ENCODE peak calls at places on chromosomes 3 and 15, in six cellular contexts. K is vagina, D is esophagus squamous epithelium, Q is spleen, F is astrocyte of the spinal cord, L is K562. B is an unnamed sample.
A peak's percentile ranks its signal among the peaks of the same experiment; 100 is the strongest.

GRCh38 chr15:94576889-94577533 is 345.6 kb downstream of the MCTP2 start:
- DNase-seq in K (no peak), D (no peak), Q (no peak), F (no peak), L (peak; percentile 56), B (no peak)

GRCh38 chr3:161939919-161940693 is 443.5 kb downstream of the OTOL1 start:
- DNase-seq in K (no peak), D (no peak), Q (no peak), F (peak; percentile 22), L (no peak), B (no peak)

GRCh38 chr15:67882487-67883227 is 42.8 kb upstream of the RNU6-1 start:
- DNase-seq in K (no peak), D (no peak), Q (no peak), F (no peak), L (peak; percentile 93), B (no peak)

GRCh38 chr15:64233299-64233698 is 70.5 kb upstream of the PPIB start:
- DNase-seq in K (no peak), D (no peak), Q (no peak), F (no peak), L (peak; percentile 66), B (no peak)

GRCh38 chr3:119236756-119237155 is 3.9 kb downstream of the B4GALT4 start:
- DNase-seq in K (no peak), D (no peak), Q (peak; percentile 83), F (no peak), L (no peak), B (no peak)

GRCh38 chr3:30576946-30577345 is 29.5 kb upstream of the TGFBR2 start:
- DNase-seq in K (no peak), D (no peak), Q (no peak), F (peak; percentile 14), L (no peak), B (no peak)

GRCh38 chr3:184659797-184660301 is 52.0 kb downstream of the MAGEF1 start:
- DNase-seq in K (no peak), D (no peak), Q (no peak), F (no peak), L (peak; percentile 15), B (no peak)

GRCh38 chr3:146550743-146551510 is 6.5 kb upstream of the PLSCR1 start:
- DNase-seq in K (no peak), D (no peak), Q (no peak), F (peak; percentile 87), L (peak; percentile 26), B (no peak)

GRCh38 chr15:33215941-33216872 is 21.7 kb upstream of the FMN1 start:
- DNase-seq in K (no peak), D (no peak), Q (no peak), F (no peak), L (peak; percentile 15), B (no peak)

GRCh38 chr3:126126811-126127431 is 43.0 kb upstream of the SLC41A3 start:
- DNase-seq in K (peak; percentile 75), D (no peak), Q (peak; percentile 61), F (no peak), L (no peak), B (no peak)

GRCh38 chr3:20648294-20648693 is 462.3 kb upstream of the SGO1 start:
- DNase-seq in K (no peak), D (no peak), Q (no peak), F (peak; percentile 86), L (no peak), B (peak; percentile 87)

GRCh38 chr15:30885814-30886213 is 17.9 kb upstream of the FAN1 start:
- DNase-seq in K (no peak), D (no peak), Q (no peak), F (peak; percentile 19), L (peak; percentile 17), B (no peak)

GRCh38 chr15:98647026-98647773 is 1.1 kb upstream of the IGF1R start:
- DNase-seq in K (no peak), D (no peak), Q (peak; percentile 93), F (peak; percentile 58), L (peak; percentile 67), B (no peak)
- TF ChIP-seq CTCF in K (peak; percentile 11), D (peak; percentile 82), Q (peak; percentile 70), F (peak; percentile 24), L (peak; percentile 63), B (peak; percentile 29)

DNA sequence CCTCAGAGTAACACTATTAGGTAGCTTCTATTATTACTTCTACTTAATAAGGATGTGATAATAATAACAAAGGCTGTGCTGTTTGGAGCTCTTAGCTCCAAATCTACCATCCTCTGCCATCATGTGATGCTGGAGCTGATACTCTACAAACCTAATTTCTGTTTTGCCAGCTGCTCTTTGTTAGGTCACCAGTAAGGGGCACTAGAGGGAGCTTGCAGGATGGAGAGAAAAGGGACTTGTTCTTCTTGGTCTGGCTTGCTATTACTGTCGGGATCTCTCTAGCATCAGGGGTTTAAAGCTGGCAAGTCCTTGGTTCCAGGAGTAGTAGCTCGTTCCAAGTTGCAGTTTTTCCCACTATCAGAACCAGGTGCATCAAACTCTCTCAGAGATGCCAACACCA is 194.9 kb upstream of the KBTBD8 start:
- DNase-seq in K (no peak), D (no peak), Q (no peak), F (no peak), L (no peak), B (no peak)
- TF ChIP-seq CTCF in K (no peak), D (no peak), Q (no peak), F (peak; percentile 28), L (no peak), B (peak; percentile 6)

GRCh38 chr3:108102420-108103039 is 11.7 kb upstream of the CD47 start:
- DNase-seq in K (no peak), D (no peak), Q (no peak), F (no peak), L (peak; percentile 36), B (no peak)

GRCh38 chr3:108103040-108103751 is 12.4 kb upstream of the CD47 start:
- DNase-seq in K (no peak), D (no peak), Q (peak; percentile 77), F (no peak), L (peak; percentile 53), B (no peak)

GRCh38 chr3:108106449-108106848 is 15.6 kb upstream of the CD47 start:
- DNase-seq in K (no peak), D (no peak), Q (no peak), F (no peak), L (no peak), B (no peak)

GRCh38 chr3:108106031-108106430 is 15.2 kb upstream of the CD47 start:
- DNase-seq in K (no peak), D (no peak), Q (no peak), F (peak; percentile 72), L (no peak), B (no peak)

DNA sequence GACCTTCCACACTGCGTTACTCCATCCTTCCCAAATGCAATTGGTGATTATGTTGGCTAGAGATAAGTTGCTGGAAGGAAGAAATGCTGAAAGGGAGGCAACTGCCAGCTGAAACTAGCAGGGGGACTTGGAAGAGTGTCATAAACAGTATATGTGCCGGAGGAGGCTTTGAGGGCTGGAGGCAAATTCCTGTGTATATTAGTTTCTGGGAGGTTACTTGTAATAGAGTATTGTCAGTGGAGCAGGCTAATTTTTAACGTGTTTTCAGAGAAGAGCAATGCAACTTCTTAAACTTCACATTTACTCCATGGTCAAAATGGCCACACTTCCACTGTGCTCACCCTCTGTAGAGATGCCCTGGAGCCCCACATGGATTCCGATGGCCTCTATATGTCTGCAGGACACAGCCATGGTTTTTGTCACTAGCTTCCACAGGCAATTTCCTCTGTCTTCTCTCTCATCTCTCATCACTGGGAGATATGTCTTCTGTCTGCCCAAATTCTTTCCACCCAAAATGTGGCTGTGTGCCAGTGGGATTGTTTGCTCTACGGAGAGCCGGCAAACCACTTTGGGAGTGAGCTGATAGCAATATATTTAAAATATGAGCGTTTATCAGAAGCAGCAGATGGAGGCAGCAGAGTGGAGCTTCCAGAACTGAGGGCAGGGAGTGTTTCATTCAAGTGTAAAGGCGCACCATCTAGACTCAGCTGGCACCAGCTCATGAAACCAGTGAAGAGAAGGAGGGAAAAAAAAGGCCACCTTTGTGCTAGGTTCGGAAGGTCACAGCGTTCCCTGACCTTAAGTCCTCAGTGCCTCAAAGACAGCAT is 13.4 kb upstream of the CD47 start:
- DNase-seq in K (no peak), D (no peak), Q (no peak), F (no peak), L (peak; percentile 92), B (no peak)
- TF ChIP-seq CTCF in K (no peak), D (no peak), Q (no peak), F (no peak), L (no peak), B (no peak)

GRCh38 chr15:99105516-99106341 is 849 bp downstream of the SYNM start:
- DNase-seq in K (no peak), D (no peak), Q (peak; percentile 82), F (peak; percentile 65), L (no peak), B (no peak)
- TF ChIP-seq CTCF in K (no peak), D (no peak), Q (no peak), F (no peak), L (no peak), B (no peak)

GRCh38 chr15:55827965-55828364 is 85.0 kb upstream of the PRTG start:
- DNase-seq in K (no peak), D (no peak), Q (no peak), F (no peak), L (no peak), B (no peak)

GRCh38 chr15:55823699-55824098 is 80.7 kb upstream of the PRTG start:
- DNase-seq in K (no peak), D (no peak), Q (no peak), F (no peak), L (no peak), B (no peak)

GRCh38 chr15:55827204-55827603 is 84.3 kb upstream of the PRTG start:
- DNase-seq in K (no peak), D (no peak), Q (no peak), F (no peak), L (no peak), B (no peak)

GRCh38 chr15:55823191-55823670 is 80.3 kb upstream of the PRTG start:
- DNase-seq in K (no peak), D (no peak), Q (no peak), F (peak; percentile 90), L (no peak), B (peak; percentile 76)

GRCh38 chr15:55824857-55825613 is 82.1 kb upstream of the PRTG start:
- DNase-seq in K (peak; percentile 58), D (no peak), Q (no peak), F (no peak), L (no peak), B (no peak)
- TF ChIP-seq CTCF in K (no peak), D (no peak), Q (no peak), F (no peak), L (no peak), B (no peak)

GRCh38 chr3:195188530-195188917 is 82.4 kb downstream of the XXYLT1 start:
- DNase-seq in K (no peak), D (no peak), Q (no peak), F (no peak), L (no peak), B (no peak)
- TF ChIP-seq CTCF in K (no peak), D (no peak), Q (no peak), F (peak; percentile 19), L (peak; percentile 22), B (peak; percentile 24)

DNA sequence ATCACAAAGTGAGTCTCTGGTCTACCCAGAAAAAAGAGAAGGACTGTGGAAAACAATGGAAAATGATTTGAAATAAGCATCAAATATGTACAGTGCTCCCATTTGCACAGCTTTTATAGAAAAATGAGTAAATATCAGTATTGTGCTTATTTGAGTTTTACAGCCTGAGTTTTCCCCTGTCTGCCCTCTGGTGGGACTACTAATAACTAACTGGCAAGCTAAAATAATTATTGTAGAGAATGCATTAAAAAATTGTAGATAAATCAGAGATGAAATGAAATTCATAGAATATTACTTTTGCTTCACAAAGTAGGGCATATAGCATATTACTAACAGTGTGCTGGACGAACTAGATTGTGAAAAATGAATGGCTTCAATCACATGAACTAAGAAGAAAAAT is 287.1 kb downstream of the NAALADL2 start:
- DNase-seq in K (no peak), D (no peak), Q (no peak), F (peak; percentile 41), L (no peak), B (peak; percentile 13)
- TF ChIP-seq CTCF in K (no peak), D (no peak), Q (no peak), F (peak; percentile 49), L (no peak), B (peak; percentile 50)

GRCh38 chr3:33980252-33980651 is 181.8 kb downstream of the PDCD6IP start:
- DNase-seq in K (no peak), D (no peak), Q (no peak), F (peak; percentile 62), L (no peak), B (peak; percentile 52)
- TF ChIP-seq CTCF in K (no peak), D (peak; percentile 40), Q (no peak), F (peak; percentile 62), L (peak; percentile 9), B (peak; percentile 80)

B was measured in AG09309.